ENCODE peak calls at places on chromosomes 2 and 18, in seven cellular contexts. E, O, D, Z, P, N and Q are unnamed samples. For H3K27me3, the result is how much of the 10 kb centered on the place peaks cover.

GRCh38 chr2:26318950-26319349 is 27.0 kb upstream of the SELENOI start:
- DNase-seq in Z (no peak), P (no peak), E (no peak), D (no peak), N (no peak), O (no peak), Q (no peak)

GRCh38 chr2:196077821-196078220 is 9.2 kb upstream of the DNAH7 start:
- DNase-seq in P (no peak), Z (peak), E (no peak), D (no peak), O (no peak), N (no peak), Q (no peak)

GRCh38 chr2:221731432-221731831 is 159.3 kb upstream of the EPHA4 start:
- DNase-seq in O (no peak), D (no peak), Z (peak), N (no peak), E (no peak), P (no peak), Q (no peak)

GRCh38 chr2:8566155-8566670 is 115.6 kb upstream of the ID2 start:
- DNase-seq in P (no peak), N (no peak), O (no peak), Z (no peak), D (peak), E (no peak), Q (no peak)

GRCh38 chr2:118850171-118850900 is 2.9 kb upstream of the EN1 start:
- DNase-seq in E (no peak), O (no peak), N (no peak), D (no peak), P (no peak), Z (no peak), Q (no peak)

GRCh38 chr18:24878289-24878688 is 417.9 kb downstream of the HRH4 start:
- DNase-seq in N (no peak), Z (no peak), D (no peak), P (no peak), E (peak), O (peak), Q (no peak)

GRCh38 chr2:126504953-126505352 is 151.0 kb upstream of the GYPC start:
- DNase-seq in D (no peak), O (no peak), E (no peak), N (no peak), P (no peak), Z (no peak), Q (no peak)

GRCh38 chr2:216490061-216490460 is 8.6 kb upstream of the RPL37A start:
- DNase-seq in O (peak), N (no peak), P (no peak), D (no peak), Z (no peak), E (no peak), Q (no peak)

GRCh38 chr2:11067221-11068078 is 87.8 kb upstream of the SLC66A3 start:
- DNase-seq in Z (no peak), P (no peak), N (no peak), E (no peak), D (no peak), O (no peak), Q (no peak)

GRCh38 chr2:218897394-218898108 is 16.9 kb downstream of the WNT10A start:
- DNase-seq in E (no peak), Z (no peak), P (no peak), O (no peak), D (no peak), N (peak), Q (no peak)
- H3K27me3 ChIP-seq in E (under half), Z (under half), P (half or more), O (half or more), D (under half), N (half or more), Q (under half)

GRCh38 chr2:224038049-224038829 is 847 bp downstream of the SERPINE2 start:
- DNase-seq in P (no peak), Z (peak), O (peak), N (peak), D (peak), E (no peak), Q (no peak)

GRCh38 chr2:224036731-224037376 is 2.2 kb downstream of the SERPINE2 start:
- DNase-seq in E (no peak), Z (peak), O (no peak), P (no peak), D (no peak), N (no peak), Q (no peak)

GRCh38 chr2:224039770-224040088 is 643 bp upstream of the SERPINE2 start:
- DNase-seq in P (no peak), Z (no peak), D (no peak), O (no peak), N (peak), E (no peak), Q (no peak)

GRCh38 chr2:224039080-224039769 is at the start of gene SERPINE2:
- DNase-seq in P (peak), N (peak), Z (peak), O (peak), D (peak), E (peak), Q (no peak)

GRCh38 chr2:224038830-224039079 is 331 bp downstream of the SERPINE2 start:
- DNase-seq in P (no peak), Z (no peak), O (no peak), D (no peak), N (no peak), E (no peak), Q (no peak)
- H3K27me3 ChIP-seq in P (under half), Z (under half), O (under half), D (under half), N (under half), E (under half), Q (under half)

DNA sequence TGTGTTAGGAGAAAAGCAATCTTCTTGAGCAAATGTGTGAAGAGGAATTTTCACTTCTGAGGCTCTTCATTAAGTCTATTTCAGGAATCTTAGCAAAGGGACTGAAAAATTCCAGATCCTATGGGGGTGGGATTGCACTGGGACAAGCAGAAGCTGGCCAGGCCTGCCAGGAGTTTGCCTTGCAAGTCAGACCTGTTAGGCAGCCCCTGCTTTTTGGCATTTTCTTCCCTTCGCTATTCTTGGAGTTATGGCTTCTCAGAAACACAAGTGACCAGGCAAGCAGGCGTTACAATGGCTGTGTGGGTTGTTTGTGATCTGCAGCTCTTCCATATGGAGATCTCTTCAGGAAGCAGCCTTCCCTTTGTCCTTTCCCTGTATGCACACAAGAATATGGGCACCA is 8.0 kb upstream of the CCDC85A start:
- DNase-seq in N (no peak), Z (no peak), O (no peak), D (no peak), P (no peak), E (no peak), Q (no peak)
- H3K27me3 ChIP-seq in N (under half), Z (under half), O (under half), D (under half), P (under half), E (under half), Q (under half)

DNA sequence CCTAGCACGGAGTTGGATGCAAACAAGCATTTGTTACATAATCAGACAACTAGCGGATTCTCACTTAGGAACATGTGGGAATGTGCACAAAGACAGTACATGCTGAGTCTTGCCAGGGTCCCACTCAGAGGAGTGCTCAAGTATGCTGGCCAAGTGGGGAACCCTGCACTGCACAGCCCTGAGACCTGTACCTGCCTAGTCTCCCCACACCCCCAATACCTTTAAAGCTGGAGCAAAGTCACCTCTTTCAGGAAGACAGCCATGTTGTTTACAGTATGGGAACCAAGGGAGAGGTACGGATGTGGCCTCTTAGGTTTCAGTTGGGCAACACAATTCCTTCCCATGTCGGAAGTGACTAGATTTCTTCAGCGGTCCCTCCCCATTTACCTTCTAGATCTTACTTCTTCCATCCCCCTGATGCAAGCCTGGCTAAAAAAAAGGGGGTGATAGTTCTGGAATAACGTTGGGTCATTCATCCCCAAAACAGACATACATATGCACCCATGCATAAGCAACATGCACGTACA is 10.7 kb downstream of the CXCR1 start:
- DNase-seq in N (no peak), O (no peak), E (no peak), D (no peak), Z (no peak), P (no peak), Q (no peak)
- H3K27me3 ChIP-seq in N (under half), O (under half), E (under half), D (under half), Z (under half), P (under half), Q (under half)

DNA sequence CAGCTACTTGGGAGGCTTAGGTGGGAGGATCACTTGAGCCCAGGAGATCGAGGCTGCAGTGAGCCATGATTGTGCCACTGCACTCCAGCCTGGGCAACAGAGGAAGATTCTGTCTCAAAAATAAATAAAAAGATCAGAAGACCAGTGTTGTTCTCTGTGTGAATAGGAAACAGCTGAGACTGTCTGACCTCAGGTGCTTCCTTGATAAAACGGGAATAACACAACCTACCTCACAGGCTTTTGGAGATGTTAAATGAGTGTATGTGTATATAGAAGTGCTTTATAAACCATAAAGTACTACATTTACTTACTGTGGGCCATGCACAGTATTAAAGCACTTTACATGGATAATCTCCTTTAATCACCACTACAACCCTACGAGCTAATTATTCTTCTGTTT is 9.9 kb upstream of the CETN1 start:
- DNase-seq in D (no peak), P (no peak), Z (no peak), O (no peak), E (no peak), N (no peak), Q (no peak)
- H3K27me3 ChIP-seq in D (under half), P (under half), Z (under half), O (under half), E (under half), N (under half), Q (under half)

DNA sequence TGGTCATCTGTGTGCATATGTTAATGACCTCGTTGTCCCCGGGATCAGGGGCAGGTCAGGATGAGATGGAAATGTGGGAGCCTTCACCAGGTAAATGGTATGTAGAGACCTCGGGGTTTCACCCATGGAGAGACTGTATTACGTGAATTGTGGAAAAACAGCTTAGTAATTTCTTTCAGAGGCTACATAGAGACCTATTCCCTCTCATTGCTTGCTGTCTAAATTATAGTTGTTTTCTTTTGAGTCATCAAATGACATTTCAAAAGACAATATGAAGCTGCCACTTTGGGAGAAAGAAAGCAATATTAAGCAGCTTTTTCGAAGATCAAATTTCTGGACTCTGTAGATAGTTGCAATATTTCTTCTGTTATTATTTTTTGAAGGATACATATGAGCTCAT is 20.4 kb downstream of the ADAM23 start:
- DNase-seq in O (no peak), Z (no peak), E (no peak), D (no peak), N (no peak), P (no peak), Q (no peak)
- H3K27me3 ChIP-seq in O (under half), Z (under half), E (under half), D (under half), N (under half), P (under half), Q (under half)

GRCh38 chr18:13874558-13874957 is 40.8 kb downstream of the MC2R start:
- DNase-seq in D (no peak), E (no peak), N (no peak), Z (no peak), P (no peak), O (no peak), Q (no peak)

GRCh38 chr18:13871701-13872100 is 43.6 kb downstream of the MC2R start:
- DNase-seq in Z (no peak), D (no peak), E (no peak), O (no peak), P (no peak), N (no peak), Q (no peak)

GRCh38 chr18:13872932-13873331 is 42.4 kb downstream of the MC2R start:
- DNase-seq in Z (no peak), D (no peak), E (no peak), O (no peak), P (no peak), N (no peak), Q (no peak)

GRCh38 chr18:13868501-13869271 is 44.7 kb downstream of the MC5R start:
- DNase-seq in E (no peak), O (no peak), D (no peak), N (peak), P (no peak), Z (no peak), Q (no peak)

DNA sequence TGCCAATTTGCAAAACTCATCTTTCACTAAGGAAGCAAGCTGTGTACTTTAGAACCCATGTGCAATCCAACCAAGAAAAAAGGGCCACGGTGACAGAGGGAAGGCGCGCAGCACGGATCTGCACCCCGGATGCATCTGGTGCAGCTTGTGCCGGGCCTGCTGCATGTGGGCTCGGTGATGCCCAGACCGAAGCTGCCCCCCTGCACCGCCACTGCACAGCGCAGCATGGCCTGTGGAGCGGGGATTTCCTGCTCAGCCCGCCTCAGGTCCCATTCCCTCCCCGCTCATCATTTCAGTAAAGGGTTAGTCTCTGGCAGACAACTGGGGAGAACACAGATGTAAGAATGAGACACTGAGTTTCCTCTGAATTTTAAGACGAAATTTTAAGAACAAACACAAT is 43.0 kb downstream of the MC2R start:
- DNase-seq in E (no peak), Z (no peak), D (no peak), O (no peak), N (no peak), P (no peak), Q (no peak)
- H3K27me3 ChIP-seq in E (under half), Z (under half), D (under half), O (under half), N (under half), P (under half), Q (under half)

DNA sequence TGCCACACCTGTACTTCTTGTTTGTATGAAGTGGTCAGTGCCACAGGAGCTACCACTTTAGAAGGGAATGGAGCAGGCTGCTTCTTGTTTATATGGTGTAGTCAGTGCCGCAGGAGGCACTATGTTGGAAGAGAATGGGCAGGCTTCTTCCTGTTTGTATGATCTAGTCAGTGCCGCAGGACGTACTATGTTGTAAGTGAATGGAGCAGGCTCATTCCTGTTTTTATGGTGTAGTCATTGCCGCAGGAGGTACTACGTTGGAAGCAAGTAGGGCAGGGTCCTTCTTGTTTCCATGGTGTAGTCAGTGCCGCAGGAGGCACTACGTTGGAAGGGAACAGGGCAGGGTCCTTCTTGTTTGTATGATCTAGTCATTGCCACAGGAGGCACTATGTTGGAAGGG is 27.3 kb downstream of the TPO start:
- DNase-seq in N (no peak), Z (no peak), P (no peak), D (no peak), O (no peak), E (no peak), Q (no peak)
- H3K27me3 ChIP-seq in N (under half), Z (under half), P (under half), D (under half), O (under half), E (under half), Q (under half)

GRCh38 chr18:34224423-34225217 is at the start of gene NOL4:
- DNase-seq in O (peak), D (peak), N (peak), P (peak), E (no peak), Z (peak), Q (no peak)
- H3K27me3 ChIP-seq in O (half or more), D (under half), N (under half), P (under half), E (under half), Z (under half), Q (under half)

DNA sequence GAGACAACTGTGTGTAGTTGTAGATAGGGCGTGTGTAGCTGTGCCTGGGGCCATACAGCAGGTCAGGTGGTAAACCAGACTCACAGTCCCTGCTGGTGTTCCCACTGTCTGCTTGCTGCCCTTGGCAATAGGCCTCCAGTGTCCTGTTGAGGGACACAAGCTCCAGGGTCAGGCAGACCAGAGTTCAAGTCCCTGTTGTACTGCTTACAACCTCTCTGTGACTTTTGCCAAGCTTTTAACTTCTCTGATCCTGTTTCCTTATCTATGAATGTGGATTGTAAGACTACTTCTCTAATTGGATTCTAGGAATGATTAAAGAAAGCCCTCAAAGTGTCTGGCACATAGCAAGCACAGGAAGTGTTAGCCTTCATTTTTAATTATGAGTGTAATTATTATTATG is 68.6 kb downstream of the MERTK start:
- DNase-seq in N (no peak), Z (no peak), O (no peak), P (no peak), E (no peak), D (no peak), Q (no peak)
- H3K27me3 ChIP-seq in N (under half), Z (under half), O (under half), P (under half), E (under half), D (under half), Q (under half)